ENCODE peak calls at places on chromosomes 13 and 19, in five cellular contexts. U is Peyer's patch, F is A549, V is uterus, H is left ventricle myocardium inferior. M is an unnamed sample. For H3K9me3, the result is how much of the 10 kb centered on the place peaks cover.

GRCh38 chr19:12603714-12604113 is 6.9 kb downstream of the ZNF490 start:
- DNase-seq in U (peak), H (no peak), F (no peak), V (no peak), M (no peak)

GRCh38 chr19:50242586-50242985 is 39.2 kb downstream of the MYH14 start:
- DNase-seq in F (no peak), U (no peak), V (no peak), H (no peak), M (no peak)

GRCh38 chr13:46010148-46010547 is 42.4 kb downstream of the ZC3H13 start:
- DNase-seq in V (no peak), F (no peak), U (no peak), H (no peak), M (no peak)

GRCh38 chr19:35211545-35212230 is 16.9 kb downstream of the FAM187B start:
- DNase-seq in H (peak), F (no peak), U (peak), V (peak), M (peak)

GRCh38 chr19:2047449-2048103 is 3.5 kb downstream of the MKNK2 start:
- DNase-seq in V (no peak), F (peak), H (no peak), U (peak), M (no peak)

GRCh38 chr13:89375839-89376238 is 1704.7 kb downstream of the SLITRK5 start:
- DNase-seq in V (no peak), F (no peak), H (no peak), U (no peak), M (no peak)

GRCh38 chr13:49693877-49694276 is 2.6 kb upstream of the EBPL start:
- DNase-seq in F (no peak), V (no peak), H (no peak), U (no peak), M (no peak)

GRCh38 chr19:10404888-10405808 is 1.8 kb upstream of the CDC37 start:
- DNase-seq in U (no peak), V (no peak), H (no peak), F (no peak), M (peak)

GRCh38 chr19:33456845-33457220 is 64.8 kb downstream of the PEPD start:
- DNase-seq in U (no peak), V (no peak), H (no peak), F (no peak), M (no peak)

GRCh38 chr13:27921421-27921960 is 1.7 kb downstream of the PDX1 start:
- DNase-seq in U (no peak), V (no peak), H (no peak), F (no peak), M (no peak)
- H3K4me3 ChIP-seq in U (peak), V (peak), H (peak), F (no peak), M (no peak)

GRCh38 chr19:6711078-6711361 is 9.4 kb downstream of the C3 start:
- DNase-seq in H (no peak), V (no peak), U (no peak), F (no peak), M (no peak)

GRCh38 chr19:6709549-6709948 is 10.9 kb downstream of the C3 start:
- DNase-seq in V (no peak), H (no peak), F (no peak), U (no peak), M (no peak)

GRCh38 chr19:6711605-6712004 is 8.8 kb downstream of the C3 start:
- DNase-seq in U (no peak), V (no peak), H (no peak), F (no peak), M (no peak)

GRCh38 chr19:6712231-6712630 is 8.2 kb downstream of the C3 start:
- DNase-seq in V (no peak), F (no peak), H (no peak), U (no peak), M (no peak)

GRCh38 chr19:6710273-6711077 is 10.0 kb downstream of the C3 start:
- DNase-seq in U (no peak), H (no peak), V (no peak), F (no peak), M (peak)
- TF ChIP-seq CTCF in U (no peak), H (no peak), V (no peak), F (no peak), M (no peak)

GRCh38 chr19:52398091-52398461 is 427 bp downstream of the ZNF528 start:
- DNase-seq in F (no peak), U (no peak), V (no peak), H (no peak), M (no peak)
- H3K9me3 ChIP-seq in F (half or more), U (under half), V (under half), H (under half), M (under half)

GRCh38 chr19:43594081-43594697 is 1.7 kb downstream of the IRGQ start:
- DNase-seq in U (no peak), F (no peak), H (no peak), V (no peak), M (no peak)
- H3K4me3 ChIP-seq in U (peak), F (peak), H (peak), V (peak), M (no peak)

GRCh38 chr13:43154839-43155238 is 131.5 kb downstream of the DNAJC15 start:
- DNase-seq in V (no peak), U (no peak), H (no peak), F (no peak), M (no peak)

GRCh38 chr13:43157796-43158195 is 134.4 kb downstream of the DNAJC15 start:
- DNase-seq in F (no peak), H (no peak), U (no peak), V (no peak), M (no peak)

GRCh38 chr13:43156916-43157315 is 133.5 kb downstream of the DNAJC15 start:
- DNase-seq in V (no peak), U (no peak), F (no peak), H (no peak), M (no peak)

GRCh38 chr13:43154083-43154739 is 130.8 kb downstream of the DNAJC15 start:
- DNase-seq in F (no peak), H (no peak), U (no peak), V (no peak), M (no peak)

GRCh38 chr13:43159007-43159406 is 135.6 kb downstream of the DNAJC15 start:
- DNase-seq in V (no peak), H (no peak), F (no peak), U (no peak), M (no peak)
- TF ChIP-seq CTCF in V (no peak), H (no peak), F (no peak), U (no peak), M (no peak)

DNA sequence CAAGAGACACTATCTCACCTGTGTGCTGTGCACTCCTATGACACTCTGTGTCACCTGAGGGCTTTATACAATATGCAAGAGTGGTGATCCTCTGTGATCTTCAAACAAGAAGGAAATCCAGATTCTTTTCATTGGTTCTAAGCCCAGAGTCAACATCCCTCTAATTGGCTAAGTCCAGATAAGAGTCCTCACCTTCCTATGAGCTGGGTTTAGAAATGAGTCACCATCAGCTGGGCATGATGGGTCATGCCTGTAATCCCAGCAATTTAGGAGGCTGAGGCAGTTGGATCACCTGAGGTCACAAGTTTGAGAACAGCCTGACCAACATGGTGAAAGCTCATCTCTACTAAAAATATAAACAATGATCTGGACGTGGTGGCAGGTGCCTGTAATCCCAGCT is 144.4 kb downstream of the ZNF675 start:
- DNase-seq in V (no peak), F (no peak), U (no peak), H (no peak), M (no peak)
- H3K9me3 ChIP-seq in V (under half), F (under half), U (under half), H (under half), M (under half)

M was measured in mucosa of descending colon.